ENCODE peak calls at places on chromosomes 12 and 14, in six cellular contexts. S, F, J, V, K and W are unnamed samples. For H3K9me3, the result is how much of the 10 kb centered on the place peaks cover.

GRCh38 chr14:85310491-85311272 is 219.3 kb upstream of the FLRT2 start:
- DNase-seq in S (no peak), K (no peak), V (no peak), J (no peak), F (no peak), W (no peak)

GRCh38 chr14:104682107-104682593 is 7.3 kb upstream of the INF2 start:
- DNase-seq in J (no peak), S (no peak), V (peak), F (no peak), K (no peak), W (no peak)

GRCh38 chr12:124961055-124961454 is 27.9 kb downstream of the DHX37 start:
- DNase-seq in V (peak), J (no peak), S (no peak), K (no peak), F (no peak), W (no peak)

GRCh38 chr14:26863736-26864135 is 265.9 kb upstream of the NOVA1 start:
- DNase-seq in F (no peak), K (no peak), V (no peak), S (no peak), J (no peak), W (no peak)

GRCh38 chr14:100708349-100709217 is 18.1 kb upstream of the DLK1 start:
- DNase-seq in F (peak), V (peak), J (no peak), K (peak), S (peak), W (no peak)

GRCh38 chr12:98074286-98074685 is 441.1 kb upstream of the TMPO start:
- DNase-seq in S (no peak), V (no peak), F (no peak), K (no peak), J (no peak), W (no peak)

GRCh38 chr14:24576178-24576577 is at the start of gene CTSG:
- DNase-seq in K (no peak), F (no peak), S (no peak), J (no peak), V (no peak), W (no peak)

GRCh38 chr12:40953076-40953475 is 235.0 kb upstream of the PDZRN4 start:
- DNase-seq in F (no peak), K (no peak), V (no peak), J (no peak), S (peak), W (no peak)

GRCh38 chr12:53049582-53050318 is at the start of gene TNS2:
- DNase-seq in J (peak), V (peak), S (peak), F (no peak), K (peak), W (peak)

GRCh38 chr14:103107941-103108748 is 13.6 kb downstream of the EXOC3L4 start:
- DNase-seq in S (no peak), J (no peak), K (no peak), F (no peak), V (no peak), W (no peak)

GRCh38 chr12:12214635-12215131 is 52.2 kb downstream of the LRP6 start:
- DNase-seq in K (no peak), V (no peak), J (no peak), F (no peak), S (peak), W (no peak)

GRCh38 chr14:104428860-104429259 is 150.7 kb upstream of the C14orf180 start:
- DNase-seq in K (no peak), S (no peak), V (no peak), J (no peak), F (no peak), W (no peak)

DNA sequence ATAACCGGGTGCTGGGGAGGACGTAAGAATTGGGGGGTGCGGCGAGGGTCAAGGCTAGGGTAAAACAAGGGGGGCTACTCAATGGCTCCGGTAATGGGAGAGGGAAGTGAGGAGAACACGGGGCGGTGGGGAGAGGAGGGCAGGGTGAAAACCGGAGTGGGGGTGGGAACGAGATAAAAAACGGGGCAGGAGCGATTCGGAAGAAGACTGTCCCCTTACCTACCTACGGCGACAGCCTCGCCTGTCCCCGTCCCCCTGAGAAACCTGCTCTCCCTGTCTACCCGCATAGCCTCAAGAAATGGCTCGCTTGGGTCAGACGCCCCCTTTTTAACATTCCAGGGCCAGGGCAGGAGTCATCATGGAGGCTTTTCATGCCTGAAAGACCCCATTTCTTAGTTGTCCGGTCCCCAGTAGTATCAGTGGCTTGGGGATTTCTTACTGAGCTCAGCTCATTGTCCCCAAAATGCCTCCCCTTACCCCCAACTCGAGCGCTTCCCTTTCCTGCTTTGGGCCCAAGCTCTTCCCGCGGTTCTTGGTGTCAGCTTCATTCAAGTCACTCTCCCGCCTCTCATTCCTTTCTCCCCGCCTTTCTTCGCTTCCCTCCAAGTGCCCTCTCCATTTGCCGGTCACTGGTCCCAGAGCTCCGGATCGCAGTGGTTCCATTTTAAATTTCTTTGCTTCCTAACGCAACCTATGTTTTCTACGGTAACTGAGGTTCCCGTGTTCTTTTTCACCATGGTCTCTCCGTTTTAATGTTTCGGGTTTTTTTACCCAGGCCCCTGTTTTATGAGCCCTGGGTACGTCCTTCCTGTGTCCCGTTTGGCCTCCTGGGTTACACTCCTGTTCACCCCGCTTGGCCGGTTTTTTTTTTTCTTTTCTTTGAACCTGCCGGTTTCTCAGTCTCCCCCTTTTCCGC is 1.2 kb upstream of the WSB2 start:
- DNase-seq in S (peak), V (peak), J (peak), F (no peak), K (peak), W (no peak)
- TF ChIP-seq POLR2A in S (peak), V (no peak), J (no peak), F (no peak), K (peak), W (no peak)

GRCh38 chr12:25252946-25253345 is 2.2 kb upstream of the KRAS start:
- DNase-seq in F (no peak), S (no peak), V (no peak), K (no peak), J (no peak), W (no peak)

GRCh38 chr12:25253371-25254068 is 2.8 kb upstream of the KRAS start:
- DNase-seq in F (no peak), V (no peak), S (no peak), K (no peak), J (no peak), W (no peak)

GRCh38 chr12:25250744-25251730 is at the start of gene KRAS:
- DNase-seq in F (peak), K (peak), J (peak), S (peak), V (peak), W (peak)

GRCh38 chr12:25249951-25250738 is 584 bp downstream of the KRAS start:
- DNase-seq in F (no peak), S (peak), J (peak), V (peak), K (peak), W (peak)

GRCh38 chr12:25251749-25252148 is 1.0 kb upstream of the KRAS start:
- DNase-seq in F (no peak), K (no peak), J (no peak), V (no peak), S (no peak), W (no peak)
- H3K4me3 ChIP-seq in F (peak), K (peak), J (peak), V (peak), S (peak), W (peak)

DNA sequence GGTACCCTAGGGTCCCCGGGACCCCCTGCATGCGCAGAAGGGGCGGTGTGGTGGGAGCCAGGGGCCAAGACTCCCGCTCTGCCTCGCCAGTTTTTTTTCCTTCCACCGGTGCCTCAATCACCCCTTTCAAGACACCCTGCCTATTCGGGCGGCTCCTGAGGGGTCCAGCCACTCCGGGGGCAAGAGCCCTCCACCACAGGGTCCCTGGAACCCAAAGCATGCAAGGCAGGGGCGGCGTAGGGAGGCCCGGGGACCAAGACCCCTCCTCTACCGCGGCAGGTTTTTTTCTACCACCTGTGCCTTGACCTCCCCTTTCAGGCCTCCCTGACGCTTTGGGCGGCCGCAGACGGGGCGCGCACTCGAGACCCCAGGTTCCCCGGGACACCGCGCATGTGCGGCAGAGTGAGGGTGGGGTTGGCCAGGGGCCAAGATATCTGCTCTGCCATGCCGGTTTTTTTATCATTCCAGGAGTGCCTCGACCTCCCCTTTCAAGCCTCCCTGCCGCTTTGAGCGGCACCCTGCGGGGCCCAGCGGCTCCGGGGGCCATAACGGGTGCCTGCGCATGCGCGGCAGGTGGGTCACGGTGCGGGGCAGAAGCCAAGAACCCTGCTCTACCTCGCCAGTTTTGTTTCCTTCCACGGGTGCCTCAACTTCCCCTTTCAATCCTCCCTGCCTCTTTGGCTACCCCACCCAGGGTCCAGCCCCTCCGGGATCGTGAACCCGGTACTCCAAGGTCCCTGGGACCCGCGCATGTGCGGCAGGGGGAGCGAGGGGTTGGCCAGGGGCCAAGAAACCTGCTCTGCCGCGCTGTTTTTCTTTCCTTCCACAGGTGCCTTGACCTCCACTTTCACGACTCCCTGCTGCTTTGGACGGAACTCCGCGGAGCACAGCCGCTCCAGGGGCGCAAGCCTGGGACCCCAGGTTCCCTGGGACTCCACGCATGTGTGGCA is 328.1 kb downstream of the ALG10 start:
- DNase-seq in F (no peak), V (no peak), S (no peak), K (no peak), J (no peak), W (no peak)
- H3K9me3 ChIP-seq in F (under half), V (under half), S (under half), K (under half), J (under half), W (under half)

DNA sequence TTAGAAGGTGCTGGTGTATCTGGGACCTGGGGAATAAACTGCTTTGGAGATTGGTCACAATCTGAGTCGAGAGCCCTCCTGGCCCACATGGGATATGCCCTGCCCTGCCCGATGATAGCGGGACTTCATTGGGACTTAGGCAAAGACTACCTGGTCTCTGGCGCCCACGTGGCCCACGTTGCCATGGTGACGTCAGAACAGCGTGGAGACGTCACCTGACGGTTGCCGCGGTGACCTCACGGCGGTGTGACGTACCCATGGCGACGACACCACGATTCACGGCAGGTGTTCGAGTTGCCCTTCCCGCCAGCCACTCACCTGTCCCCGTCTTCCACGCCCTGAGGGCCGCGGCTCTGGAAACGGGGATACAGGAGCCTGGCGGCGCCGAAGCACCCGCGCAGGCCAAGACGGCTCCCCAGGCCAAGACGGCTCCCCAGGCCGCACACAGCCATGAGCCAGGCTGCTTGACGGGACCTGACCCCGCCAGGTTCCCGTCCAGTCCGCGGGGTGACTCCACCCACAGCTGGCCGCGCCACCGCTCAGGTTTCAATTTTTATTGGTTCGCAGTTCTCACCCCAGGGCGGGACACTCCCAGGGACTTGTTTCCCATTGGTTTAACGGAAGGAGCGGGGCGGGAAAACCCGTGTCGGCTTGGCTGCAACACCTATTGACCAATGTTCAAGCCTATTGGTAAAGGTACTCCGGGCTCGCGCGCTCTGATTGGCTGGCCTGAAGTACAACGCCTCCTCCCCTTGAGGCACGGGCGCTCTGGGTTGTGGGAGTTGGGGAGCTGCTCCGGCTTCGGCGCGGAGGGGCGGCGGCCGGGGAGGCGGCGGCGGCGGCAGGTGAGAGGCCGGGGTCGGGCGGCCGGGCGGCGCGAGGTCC is at the start of the genes MMAB and MVK:
- DNase-seq in K (peak), F (peak), S (peak), V (peak), J (peak), W (peak)
- TF ChIP-seq POLR2A in K (peak), F (peak), S (peak), V (peak), J (no peak), W (peak)

DNA sequence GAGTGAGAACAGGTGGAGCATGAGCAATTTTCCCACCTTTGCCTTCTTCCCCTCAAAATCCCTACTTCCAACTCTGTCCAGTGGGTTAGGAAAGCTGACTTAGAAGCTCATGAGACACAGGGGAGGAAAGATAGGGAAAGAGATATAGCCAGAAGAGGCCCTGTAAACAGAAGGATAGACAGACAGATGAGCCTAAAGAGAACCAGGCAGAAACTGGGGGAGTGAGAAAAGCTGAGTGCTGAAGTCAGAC is 5.0 kb downstream of the AJUBA start:
- DNase-seq in K (no peak), J (no peak), S (no peak), V (no peak), F (no peak), W (no peak)
- H3K4me3 ChIP-seq in K (no peak), J (no peak), S (no peak), V (no peak), F (no peak), W (no peak)